ENCODE peak calls at places on chromosome 11, in four cellular contexts. R, C, U and Z are unnamed samples.
A peak's percentile ranks its signal among the peaks of the same experiment; 100 is the strongest.

GRCh38 chr11:73168925-73169579 is 26.9 kb upstream of the FCHSD2 start:
- DNase-seq in U (no peak), R (no peak), C (peak; percentile 62), Z (no peak)

GRCh38 chr11:92528051-92528450 is 303.4 kb downstream of the FAT3 start:
- DNase-seq in R (no peak), U (no peak), C (no peak), Z (no peak)

GRCh38 chr11:57311109-57311936 is 13.4 kb downstream of the TNKS1BP1 start:
- DNase-seq in U (peak; percentile 81), C (peak; percentile 97), R (peak; percentile 95), Z (peak; percentile 65)

GRCh38 chr11:33772300-33772699 is 2.0 kb downstream of the FBXO3 start:
- DNase-seq in C (no peak), R (no peak), U (no peak), Z (no peak)

GRCh38 chr11:94731921-94732601 is 36.1 kb upstream of the AMOTL1 start:
- DNase-seq in C (no peak), U (no peak), R (peak; percentile 26), Z (peak; percentile 15)

GRCh38 chr11:68354181-68354872 is 41.9 kb downstream of the LRP5 start:
- DNase-seq in R (peak; percentile 90), U (no peak), C (no peak), Z (no peak)

GRCh38 chr11:2890466-2891241 is 5.1 kb upstream of the CDKN1C start:
- DNase-seq in C (no peak), U (no peak), R (peak; percentile 77), Z (no peak)

GRCh38 chr11:126426820-126427749 is 71.6 kb downstream of the ST3GAL4 start:
- DNase-seq in C (no peak), R (no peak), U (no peak), Z (no peak)

GRCh38 chr11:65648997-65649491 is 11.1 kb downstream of the SIPA1 start:
- DNase-seq in C (peak; percentile 44), R (no peak), U (no peak), Z (no peak)

GRCh38 chr11:32016111-32016510 is 74.8 kb upstream of the RCN1 start:
- DNase-seq in U (no peak), C (no peak), R (no peak), Z (no peak)

GRCh38 chr11:6681949-6682348 is 1.2 kb downstream of the MRPL17 start:
- DNase-seq in R (no peak), C (no peak), U (no peak), Z (peak; percentile 7)

GRCh38 chr11:115287266-115287665 is 216.9 kb downstream of the CADM1 start:
- DNase-seq in R (no peak), U (no peak), C (no peak), Z (no peak)

GRCh38 chr11:119172513-119172912 is 4.0 kb downstream of the NLRX1 start:
- DNase-seq in R (peak; percentile 38), C (no peak), U (no peak), Z (no peak)

GRCh38 chr11:104442320-104442719 is 278.4 kb upstream of the PDGFD start:
- DNase-seq in U (no peak), C (no peak), R (no peak), Z (no peak)

GRCh38 chr11:73201888-73202810 is 15.9 kb upstream of the P2RY2 start:
- DNase-seq in R (no peak), U (no peak), C (peak; percentile 42), Z (no peak)

GRCh38 chr11:11416917-11417316 is 63.9 kb upstream of the CSNK2A3 start:
- DNase-seq in U (no peak), R (no peak), C (no peak), Z (no peak)

GRCh38 chr11:8091671-8092070 is 10.7 kb downstream of the TUB start:
- DNase-seq in U (no peak), C (peak; percentile 26), R (peak; percentile 17), Z (no peak)

GRCh38 chr11:118924591-118925585 is 838 bp downstream of the BCL9L start:
- DNase-seq in R (peak; percentile 69), U (peak; percentile 62), C (peak; percentile 88), Z (peak; percentile 63)

GRCh38 chr11:76849376-76849775 is 11.3 kb upstream of the ACER3 start:
- DNase-seq in R (no peak), U (no peak), C (no peak), Z (no peak)

GRCh38 chr11:44789466-44789865 is 62.7 kb downstream of the TSPAN18 start:
- DNase-seq in R (no peak), C (no peak), U (no peak), Z (no peak)

GRCh38 chr11:3107608-3108182 is 50.5 kb upstream of the CARS1 start:
- DNase-seq in U (no peak), C (peak; percentile 43), R (no peak), Z (no peak)

GRCh38 chr11:3155691-3156258 is 9.3 kb downstream of the OSBPL5 start:
- DNase-seq in U (no peak), C (no peak), R (peak; percentile 22), Z (no peak)